ENCODE peak calls at places on chromosomes 16 and 17, in five cellular contexts. K, G, C, O and U are unnamed samples.

GRCh38 chr17:79644617-79645016 is 33.8 kb upstream of the RBFOX3 start:
- DNase-seq in K (no peak), G (no peak), C (no peak), O (no peak), U (no peak)

GRCh38 chr17:69480197-69480596 is 65.7 kb downstream of the MAP2K6 start:
- DNase-seq in C (no peak), K (no peak), G (no peak), O (no peak), U (no peak)

GRCh38 chr16:83113317-83113716 is 486.5 kb downstream of the CDH13 start:
- DNase-seq in O (no peak), K (no peak), G (no peak), C (no peak), U (no peak)

GRCh38 chr16:74700206-74701040 is at the start of gene MLKL:
- DNase-seq in K (peak), G (no peak), C (peak), O (peak), U (no peak)

GRCh38 chr16:46812781-46813555 is 18.0 kb downstream of the C16orf87 start:
- DNase-seq in C (no peak), K (no peak), G (no peak), O (no peak), U (no peak)

GRCh38 chr16:81251871-81252270 is 13.4 kb downstream of the BCO1 start:
- DNase-seq in C (no peak), O (no peak), K (no peak), G (no peak), U (no peak)

GRCh38 chr17:8894673-8895578 is 27.5 kb upstream of the PIK3R6 start:
- DNase-seq in C (no peak), G (no peak), K (no peak), O (no peak), U (peak)

GRCh38 chr16:48446534-48446920 is 61.3 kb upstream of the SIAH1 start:
- DNase-seq in G (no peak), O (no peak), C (no peak), K (no peak), U (no peak)

GRCh38 chr17:10743316-10744009 is 13.6 kb upstream of the TMEM220 start:
- DNase-seq in C (no peak), G (no peak), O (no peak), K (no peak), U (no peak)

GRCh38 chr17:10728331-10728730 is 1.5 kb downstream of the TMEM220 start:
- DNase-seq in K (no peak), C (no peak), G (no peak), O (no peak), U (no peak)

GRCh38 chr17:28712037-28712704 is 483 bp upstream of the PROCA1 start:
- DNase-seq in O (peak), K (peak), G (no peak), C (no peak), U (no peak)

GRCh38 chr17:28545141-28545503 is 7.3 kb downstream of the UNC119 start:
- DNase-seq in O (no peak), K (no peak), C (no peak), G (no peak), U (no peak)

GRCh38 chr17:62032480-62032879 is 32.6 kb downstream of the MED13 start:
- DNase-seq in O (no peak), G (no peak), K (no peak), C (no peak), U (no peak)

GRCh38 chr17:8837438-8838075 is 29.9 kb downstream of the PIK3R6 start:
- DNase-seq in G (no peak), O (no peak), K (no peak), C (no peak), U (no peak)

GRCh38 chr16:14600164-14600563 is 29.9 kb downstream of the PARN start:
- DNase-seq in G (no peak), C (no peak), O (no peak), K (no peak), U (no peak)

GRCh38 chr17:34637548-34638525 is 58.5 kb downstream of the TMEM132E start:
- DNase-seq in C (peak), G (peak), K (peak), O (peak), U (no peak)

DNA sequence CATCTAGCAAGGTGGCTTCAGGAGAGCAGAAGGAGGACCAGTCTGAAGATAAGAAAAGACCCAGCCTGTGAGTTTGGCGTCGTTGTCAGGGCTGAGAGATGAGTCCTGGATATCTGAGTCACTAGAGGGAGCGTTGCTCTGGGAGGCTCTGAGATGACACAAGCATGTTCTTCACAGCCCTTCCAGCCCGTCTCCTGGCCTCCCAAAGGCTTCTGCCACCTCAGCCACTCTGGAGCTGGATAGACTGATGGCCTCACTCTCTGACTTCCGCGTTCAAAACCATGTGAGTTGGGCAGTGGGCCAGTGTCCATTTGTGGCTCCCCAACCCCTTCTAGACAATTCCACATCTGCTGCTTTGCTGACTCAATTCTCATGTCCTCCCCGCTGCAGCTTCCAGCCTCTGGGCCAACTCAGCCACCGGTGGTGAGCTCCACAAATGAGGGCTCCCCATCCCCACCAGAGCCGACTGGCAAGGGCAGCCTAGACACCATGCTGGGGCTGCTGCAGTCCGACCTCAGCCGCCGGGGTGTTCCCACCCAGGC is 2.3 kb downstream of the TGFB1I1 start:
- DNase-seq in G (no peak), C (no peak), K (no peak), O (peak), U (no peak)
- H3K4me3 ChIP-seq in G (no peak), C (no peak), K (no peak), O (no peak), U (no peak)

GRCh38 chr17:45351831-45352230 is 35.0 kb upstream of the MAP3K14 start:
- DNase-seq in O (no peak), C (no peak), G (no peak), K (no peak), U (no peak)
- H3K4me3 ChIP-seq in O (no peak), C (no peak), G (no peak), K (no peak), U (no peak)

GRCh38 chr17:81161972-81162371 is 3.3 kb upstream of the PVALEF start:
- DNase-seq in O (no peak), K (no peak), C (no peak), G (no peak), U (no peak)
- H3K4me3 ChIP-seq in O (no peak), K (no peak), C (no peak), G (no peak), U (no peak)

GRCh38 chr16:84597518-84598390 is 20.1 kb downstream of the COTL1 start:
- DNase-seq in G (no peak), C (no peak), O (peak), K (no peak), U (no peak)

GRCh38 chr16:84596161-84596560 is 21.7 kb downstream of the COTL1 start:
- DNase-seq in C (no peak), K (no peak), G (no peak), O (peak), U (no peak)

GRCh38 chr16:84599528-84600202 is 18.2 kb downstream of the COTL1 start:
- DNase-seq in K (peak), C (peak), O (peak), G (no peak), U (no peak)

GRCh38 chr16:84596801-84597517 is 20.9 kb downstream of the COTL1 start:
- DNase-seq in O (peak), G (no peak), C (no peak), K (no peak), U (no peak)

GRCh38 chr16:84598391-84598750 is 19.5 kb downstream of the COTL1 start:
- DNase-seq in C (no peak), O (no peak), G (no peak), K (no peak), U (no peak)
- H3K4me3 ChIP-seq in C (no peak), O (no peak), G (no peak), K (no peak), U (no peak)